ENCODE peak calls at places on chromosomes 3 and 15, in eight cellular contexts. N is NB4, Z is lung, V is GM13976, G is fibroblast of pulmonary artery, J is AG04450, K is endodermal cell, U is B cell. M is an unnamed sample.

GRCh38 chr3:155978324-155978723 is 107.9 kb downstream of the GMPS start:
- DNase-seq in N (no peak), Z (no peak), V (no peak), G (no peak), J (no peak), K (no peak), U (no peak), M (no peak)

GRCh38 chr15:65835452-65835851 is 33.8 kb upstream of the RAB11A start:
- DNase-seq in N (no peak), Z (no peak), V (no peak), G (no peak), J (no peak), K (no peak), U (no peak), M (no peak)

GRCh38 chr3:127691494-127691893 is 18.7 kb downstream of the ABTB1 start:
- DNase-seq in N (no peak), Z (no peak), V (no peak), G (no peak), J (no peak), K (no peak), U (no peak), M (no peak)

GRCh38 chr3:48285675-48286074 is 44.8 kb downstream of the ZNF589 start:
- DNase-seq in N (no peak), Z (no peak), V (no peak), G (no peak), J (no peak), K (no peak), U (no peak), M (no peak)

GRCh38 chr15:39788800-39789565 is 6.3 kb upstream of the FSIP1 start:
- DNase-seq in N (peak; percentile 63), Z (no peak), V (no peak), G (peak; percentile 33), J (peak; percentile 43), K (no peak), U (no peak), M (no peak)

GRCh38 chr3:181210275-181210674 is 220.7 kb upstream of the DNAJC19 start:
- DNase-seq in N (peak; percentile 30), Z (no peak), V (no peak), G (peak; percentile 40), J (no peak), K (no peak), U (no peak), M (no peak)

GRCh38 chr15:84752700-84753099 is 4.3 kb downstream of the ZNF592 start:
- DNase-seq in N (no peak), Z (no peak), V (no peak), G (no peak), J (no peak), K (no peak), U (no peak), M (no peak)

GRCh38 chr3:119653871-119654270 is 6.5 kb downstream of the POPDC2 start:
- DNase-seq in N (peak; percentile 54), Z (no peak), V (no peak), G (no peak), J (no peak), K (no peak), U (no peak), M (no peak)

DNA sequence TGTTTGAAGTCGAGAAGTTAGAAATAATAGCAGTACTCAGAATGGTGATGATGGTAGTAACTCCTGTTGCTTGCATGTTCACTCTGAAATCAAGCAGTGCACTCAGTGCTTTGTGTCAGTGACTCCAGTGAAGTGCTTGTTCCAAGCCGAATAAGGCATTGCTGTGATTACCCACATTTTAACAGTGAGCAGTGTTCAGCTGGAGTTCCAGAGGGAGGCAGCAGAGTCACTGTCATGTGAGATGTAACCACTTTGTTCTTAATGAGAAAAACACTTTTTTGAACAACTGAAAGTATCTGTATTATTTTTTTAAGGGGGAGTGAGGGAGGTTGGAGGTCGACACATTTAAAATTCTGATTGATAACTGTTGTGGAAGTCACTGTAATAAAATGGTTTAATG is 3.7 kb downstream of the MDFIC2 start:
- DNase-seq in N (peak; percentile 6), Z (no peak), V (no peak), G (peak; percentile 3), J (peak; percentile 2), K (peak; percentile 67), U (no peak), M (peak; percentile 6)
- TF ChIP-seq CTCF in N (no peak), Z (no peak), V (peak; percentile 16), G (no peak), J (no peak), K (peak; percentile 68), U (no peak), M (no peak)

DNA sequence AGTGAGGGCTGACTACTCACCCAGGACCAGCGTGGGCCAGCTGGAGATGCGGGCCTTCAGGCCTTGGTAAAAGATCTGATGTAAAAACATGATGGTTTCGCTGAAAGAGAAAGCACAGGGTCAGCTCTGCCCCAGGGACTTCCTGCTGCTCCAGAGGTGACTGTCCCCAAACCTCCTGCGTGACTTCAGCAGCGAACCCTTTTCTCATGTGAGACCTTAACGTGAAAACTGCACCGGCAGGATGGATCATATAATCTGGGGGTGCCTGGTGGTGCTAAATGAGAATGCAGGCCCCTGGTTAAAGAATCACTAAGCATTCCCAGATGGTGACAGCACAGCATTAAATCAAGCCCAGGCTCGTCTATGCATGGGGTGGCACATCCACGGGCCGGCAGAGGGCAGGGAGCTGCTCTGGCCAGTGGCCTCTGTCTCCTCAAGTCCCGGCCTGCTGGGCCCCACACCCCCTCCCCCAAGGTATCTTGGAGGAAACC is 55.4 kb downstream of the RASGRF1 start:
- DNase-seq in N (no peak), Z (no peak), V (peak; percentile 67), G (no peak), J (no peak), K (peak; percentile 77), U (no peak), M (peak; percentile 26)
- TF ChIP-seq CTCF in N (no peak), Z (no peak), V (peak; percentile 3), G (no peak), J (peak; percentile 27), K (peak; percentile 57), U (peak; percentile 13), M (no peak)

DNA sequence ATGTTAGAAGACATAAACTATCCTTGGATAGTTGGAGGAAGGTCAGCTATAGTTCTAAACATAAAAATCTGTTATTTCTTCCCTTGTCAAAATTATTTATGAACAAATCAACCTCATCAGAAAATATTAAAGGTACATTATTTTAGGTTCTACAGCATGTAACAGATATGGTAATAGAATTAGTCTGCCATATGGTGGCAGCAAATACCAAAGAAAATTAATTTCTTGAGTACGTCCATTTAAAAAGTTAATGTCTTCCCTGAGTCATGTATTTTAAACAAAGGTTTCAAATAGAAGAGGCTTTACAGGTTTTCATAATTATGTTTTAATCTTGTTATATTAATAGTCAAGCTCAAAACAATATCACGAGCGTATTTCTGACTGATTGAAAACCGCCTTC is 17.9 kb upstream of the ANKRD28 start:
- DNase-seq in N (peak; percentile 47), Z (no peak), V (no peak), G (peak; percentile 90), J (peak; percentile 54), K (no peak), U (no peak), M (peak; percentile 10)
- TF ChIP-seq CTCF in N (no peak), Z (peak; percentile 37), V (peak; percentile 3), G (peak; percentile 34), J (peak; percentile 54), K (peak; percentile 45), U (peak; percentile 63), M (no peak)

DNA sequence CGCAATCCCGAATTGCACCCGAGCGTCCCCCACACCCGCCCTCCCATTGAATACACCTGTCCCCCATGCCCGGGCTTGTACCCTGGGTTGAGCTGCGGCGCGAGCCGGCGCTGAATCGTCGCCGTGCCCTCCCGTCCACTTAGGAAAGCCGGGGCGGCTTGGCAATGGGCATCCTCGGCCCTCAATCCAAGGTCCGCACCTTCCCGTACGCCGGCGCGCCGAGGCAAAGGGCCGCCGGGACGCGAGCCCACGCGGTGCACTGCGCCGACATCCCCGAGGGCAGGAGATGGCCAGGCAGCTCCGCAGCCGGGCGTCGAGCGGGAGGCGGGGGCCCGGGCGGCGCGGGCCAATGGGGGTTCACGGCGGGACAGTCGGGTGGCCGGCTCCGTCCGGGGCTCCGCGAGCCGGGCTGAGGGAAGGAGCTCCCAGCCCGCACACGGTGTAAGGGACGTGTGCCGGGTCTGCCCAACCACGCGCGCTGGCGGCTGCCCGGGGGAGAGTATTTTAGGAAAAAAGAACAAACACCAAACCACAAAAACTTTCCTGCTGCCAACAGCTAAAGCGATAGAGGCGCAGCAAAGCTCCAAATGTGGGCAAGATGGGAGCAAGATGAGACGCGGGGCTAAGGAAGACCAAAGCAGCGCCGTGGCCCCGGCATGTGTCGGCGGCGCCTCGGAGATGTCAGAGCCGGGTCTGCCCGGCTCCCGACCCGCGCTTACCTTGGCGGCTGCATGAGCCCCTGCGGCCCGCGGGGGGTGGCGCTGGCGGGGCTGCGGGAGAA is 621 bp downstream of the RGMA start:
- DNase-seq in N (no peak), Z (no peak), V (peak; percentile 53), G (no peak), J (no peak), K (peak; percentile 82), U (peak; percentile 59), M (peak; percentile 65)
- TF ChIP-seq CTCF in N (no peak), Z (no peak), V (no peak), G (no peak), J (no peak), K (peak; percentile 5), U (peak; percentile 40), M (no peak)

GRCh38 chr15:32029409-32029861 is 880 bp upstream of the CHRNA7 start:
- DNase-seq in N (peak; percentile 25), Z (no peak), V (no peak), G (no peak), J (no peak), K (peak; percentile 83), U (no peak), M (no peak)

GRCh38 chr15:32030795-32031194 is 480 bp downstream of the CHRNA7 start:
- DNase-seq in N (peak; percentile 9), Z (no peak), V (no peak), G (no peak), J (no peak), K (peak; percentile 77), U (no peak), M (no peak)

GRCh38 chr15:32033186-32033890 is 3.0 kb downstream of the CHRNA7 start:
- DNase-seq in N (no peak), Z (no peak), V (no peak), G (no peak), J (no peak), K (no peak), U (no peak), M (no peak)

GRCh38 chr15:32028921-32029320 is 1.4 kb upstream of the CHRNA7 start:
- DNase-seq in N (no peak), Z (no peak), V (no peak), G (no peak), J (no peak), K (peak; percentile 85), U (no peak), M (no peak)

GRCh38 chr15:32029862-32030781 is at the start of gene CHRNA7:
- DNase-seq in N (peak; percentile 54), Z (peak; percentile 64), V (peak; percentile 59), G (peak; percentile 6), J (no peak), K (peak; percentile 94), U (no peak), M (peak; percentile 62)
- TF ChIP-seq CTCF in N (no peak), Z (no peak), V (no peak), G (peak; percentile 2), J (no peak), K (peak; percentile 54), U (no peak), M (no peak)

DNA sequence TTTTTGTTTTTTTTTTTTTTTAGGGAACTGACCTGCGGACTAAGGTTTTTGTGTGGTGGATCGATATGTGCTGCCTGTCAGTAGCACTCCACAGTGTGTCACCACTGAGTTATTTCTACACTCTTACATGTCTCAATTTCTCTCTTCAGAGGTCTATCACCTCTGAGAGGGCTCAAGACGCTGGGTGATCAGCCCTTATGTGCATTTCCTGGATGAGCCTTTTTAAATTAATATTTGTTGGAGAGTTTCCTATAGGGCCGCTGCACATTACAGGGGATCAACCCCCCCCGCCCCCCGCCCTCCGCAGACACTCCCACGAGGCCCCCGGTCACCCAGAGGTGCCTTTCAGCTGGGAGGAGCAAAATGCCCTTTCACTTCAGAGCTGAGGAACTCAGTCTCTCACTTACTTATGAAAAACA is 34.5 kb upstream of the AP4E1 start:
- DNase-seq in N (peak; percentile 82), Z (no peak), V (peak; percentile 21), G (no peak), J (no peak), K (no peak), U (no peak), M (peak; percentile 23)
- TF ChIP-seq CTCF in N (peak; percentile 39), Z (no peak), V (no peak), G (no peak), J (no peak), K (peak; percentile 51), U (no peak), M (no peak)

M was measured in GM20000.